ENCODE peak calls at places on chromosomes 13 and 19, in nine cellular contexts. One of them, this sample, is unnamed.

GRCh38 chr13:43546260-43546659 is 240.5 kb downstream of the ENOX1 start:
- DNase-seq in colonic mucosa: no peak
- DNase-seq in glutamatergic neuron: no peak
- DNase-seq in tibial artery: no peak
- DNase-seq in omental fat pad: no peak
- DNase-seq in tibial nerve: no peak
- DNase-seq in endothelial cell: no peak
- DNase-seq in ovary: peak; percentile 32
- DNase-seq in fibroblast of mammary gland: peak; percentile 46
- DNase-seq in this sample: no peak

GRCh38 chr13:73598021-73598712 is 536.0 kb downstream of the KLF12 start:
- DNase-seq in colonic mucosa: no peak
- DNase-seq in glutamatergic neuron: no peak
- DNase-seq in tibial artery: no peak
- DNase-seq in omental fat pad: no peak
- DNase-seq in tibial nerve: no peak
- DNase-seq in endothelial cell: no peak
- DNase-seq in ovary: no peak
- DNase-seq in fibroblast of mammary gland: peak; percentile 41
- DNase-seq in this sample: no peak

GRCh38 chr19:38617764-38618589 is at the start of gene MAP4K1:
- DNase-seq in colonic mucosa: peak; percentile 63
- DNase-seq in glutamatergic neuron: no peak
- DNase-seq in tibial artery: peak; percentile 29
- DNase-seq in omental fat pad: no peak
- DNase-seq in tibial nerve: no peak
- DNase-seq in endothelial cell: no peak
- DNase-seq in ovary: peak; percentile 43
- DNase-seq in fibroblast of mammary gland: no peak
- DNase-seq in this sample: peak; percentile 47

GRCh38 chr13:79782541-79783216 is 301.7 kb downstream of the NDFIP2 start:
- DNase-seq in colonic mucosa: peak; percentile 29
- DNase-seq in glutamatergic neuron: peak; percentile 57
- DNase-seq in tibial artery: no peak
- DNase-seq in omental fat pad: no peak
- DNase-seq in tibial nerve: peak; percentile 23
- DNase-seq in endothelial cell: peak; percentile 71
- DNase-seq in ovary: peak; percentile 49
- DNase-seq in fibroblast of mammary gland: no peak
- DNase-seq in this sample: peak; percentile 10

GRCh38 chr19:31597616-31598015 is 248.4 kb upstream of the TSHZ3 start:
- DNase-seq in colonic mucosa: no peak
- DNase-seq in glutamatergic neuron: no peak
- DNase-seq in tibial artery: no peak
- DNase-seq in omental fat pad: no peak
- DNase-seq in tibial nerve: no peak
- DNase-seq in endothelial cell: no peak
- DNase-seq in ovary: no peak
- DNase-seq in fibroblast of mammary gland: no peak
- DNase-seq in this sample: no peak

GRCh38 chr19:46722421-46723022 is 5.6 kb upstream of the PRKD2 start:
- DNase-seq in colonic mucosa: no peak
- DNase-seq in glutamatergic neuron: no peak
- DNase-seq in tibial artery: no peak
- DNase-seq in omental fat pad: no peak
- DNase-seq in tibial nerve: no peak
- DNase-seq in endothelial cell: no peak
- DNase-seq in ovary: no peak
- DNase-seq in fibroblast of mammary gland: no peak
- DNase-seq in this sample: no peak

GRCh38 chr13:99977912-99978780 is 3.4 kb upstream of the ZIC2 start:
- DNase-seq in colonic mucosa: peak; percentile 17
- DNase-seq in glutamatergic neuron: no peak
- DNase-seq in tibial artery: no peak
- DNase-seq in omental fat pad: no peak
- DNase-seq in tibial nerve: no peak
- DNase-seq in endothelial cell: peak; percentile 15
- DNase-seq in ovary: no peak
- DNase-seq in fibroblast of mammary gland: no peak
- DNase-seq in this sample: no peak

GRCh38 chr13:75363371-75363770 is 118.6 kb downstream of the TBC1D4 start:
- DNase-seq in colonic mucosa: no peak
- DNase-seq in glutamatergic neuron: no peak
- DNase-seq in tibial artery: no peak
- DNase-seq in omental fat pad: no peak
- DNase-seq in tibial nerve: no peak
- DNase-seq in endothelial cell: no peak
- DNase-seq in ovary: no peak
- DNase-seq in fibroblast of mammary gland: no peak
- DNase-seq in this sample: no peak

GRCh38 chr19:11160119-11160768 is 4.7 kb upstream of the SPC24 start:
- DNase-seq in colonic mucosa: no peak
- DNase-seq in glutamatergic neuron: no peak
- DNase-seq in tibial artery: no peak
- DNase-seq in omental fat pad: no peak
- DNase-seq in tibial nerve: no peak
- DNase-seq in endothelial cell: no peak
- DNase-seq in ovary: no peak
- DNase-seq in fibroblast of mammary gland: peak; percentile 66
- DNase-seq in this sample: no peak

GRCh38 chr13:45370922-45371406 is 30.0 kb upstream of the TPT1 start:
- DNase-seq in colonic mucosa: peak; percentile 62
- DNase-seq in glutamatergic neuron: peak; percentile 84
- DNase-seq in tibial artery: peak; percentile 64
- DNase-seq in omental fat pad: peak; percentile 26
- DNase-seq in tibial nerve: peak; percentile 44
- DNase-seq in endothelial cell: peak; percentile 85
- DNase-seq in ovary: peak; percentile 83
- DNase-seq in fibroblast of mammary gland: peak; percentile 75
- DNase-seq in this sample: peak; percentile 47
- TF ChIP-seq CTCF in colonic mucosa: peak; percentile 94
- TF ChIP-seq CTCF in glutamatergic neuron: peak; percentile 94
- TF ChIP-seq CTCF in tibial artery: peak; percentile 88
- TF ChIP-seq CTCF in omental fat pad: peak; percentile 54
- TF ChIP-seq CTCF in tibial nerve: peak; percentile 95
- TF ChIP-seq CTCF in endothelial cell: peak; percentile 97
- TF ChIP-seq CTCF in ovary: peak; percentile 94
- TF ChIP-seq CTCF in fibroblast of mammary gland: peak; percentile 77
- TF ChIP-seq CTCF in this sample: peak; percentile 81

GRCh38 chr13:45325806-45326205 is 15.2 kb downstream of the TPT1 start:
- DNase-seq in colonic mucosa: no peak
- DNase-seq in glutamatergic neuron: peak; percentile 27
- DNase-seq in tibial artery: peak; percentile 69
- DNase-seq in omental fat pad: no peak
- DNase-seq in tibial nerve: peak; percentile 26
- DNase-seq in endothelial cell: no peak
- DNase-seq in ovary: no peak
- DNase-seq in fibroblast of mammary gland: peak; percentile 95
- DNase-seq in this sample: peak; percentile 22
- TF ChIP-seq CTCF in colonic mucosa: no peak
- TF ChIP-seq CTCF in glutamatergic neuron: no peak
- TF ChIP-seq CTCF in tibial artery: no peak
- TF ChIP-seq CTCF in omental fat pad: no peak
- TF ChIP-seq CTCF in tibial nerve: no peak
- TF ChIP-seq CTCF in endothelial cell: no peak
- TF ChIP-seq CTCF in ovary: no peak
- TF ChIP-seq CTCF in fibroblast of mammary gland: no peak
- TF ChIP-seq CTCF in this sample: no peak

GRCh38 chr19:3275068-3275582 is 50.7 kb downstream of the CELF5 start:
- DNase-seq in colonic mucosa: no peak
- DNase-seq in glutamatergic neuron: peak; percentile 87
- DNase-seq in tibial artery: no peak
- DNase-seq in omental fat pad: no peak
- DNase-seq in tibial nerve: no peak
- DNase-seq in endothelial cell: peak; percentile 77
- DNase-seq in ovary: no peak
- DNase-seq in fibroblast of mammary gland: no peak
- DNase-seq in this sample: peak; percentile 72
- TF ChIP-seq CTCF in colonic mucosa: no peak
- TF ChIP-seq CTCF in glutamatergic neuron: no peak
- TF ChIP-seq CTCF in tibial artery: no peak
- TF ChIP-seq CTCF in omental fat pad: no peak
- TF ChIP-seq CTCF in tibial nerve: no peak
- TF ChIP-seq CTCF in endothelial cell: peak; percentile 57
- TF ChIP-seq CTCF in ovary: no peak
- TF ChIP-seq CTCF in fibroblast of mammary gland: peak; percentile 39
- TF ChIP-seq CTCF in this sample: no peak

GRCh38 chr19:6263306-6264076 is 16.3 kb downstream of the MLLT1 start:
- DNase-seq in colonic mucosa: no peak
- DNase-seq in glutamatergic neuron: no peak
- DNase-seq in tibial artery: no peak
- DNase-seq in omental fat pad: no peak
- DNase-seq in tibial nerve: no peak
- DNase-seq in endothelial cell: no peak
- DNase-seq in ovary: no peak
- DNase-seq in fibroblast of mammary gland: no peak
- DNase-seq in this sample: peak; percentile 47

GRCh38 chr19:6264803-6265202 is 15.0 kb downstream of the MLLT1 start:
- DNase-seq in colonic mucosa: no peak
- DNase-seq in glutamatergic neuron: no peak
- DNase-seq in tibial artery: no peak
- DNase-seq in omental fat pad: no peak
- DNase-seq in tibial nerve: no peak
- DNase-seq in endothelial cell: no peak
- DNase-seq in ovary: no peak
- DNase-seq in fibroblast of mammary gland: no peak
- DNase-seq in this sample: no peak

GRCh38 chr19:6261883-6262282 is 17.9 kb downstream of the MLLT1 start:
- DNase-seq in colonic mucosa: no peak
- DNase-seq in glutamatergic neuron: no peak
- DNase-seq in tibial artery: no peak
- DNase-seq in omental fat pad: no peak
- DNase-seq in tibial nerve: no peak
- DNase-seq in endothelial cell: no peak
- DNase-seq in ovary: no peak
- DNase-seq in fibroblast of mammary gland: no peak
- DNase-seq in this sample: no peak

GRCh38 chr19:6262519-6262918 is 17.3 kb downstream of the MLLT1 start:
- DNase-seq in colonic mucosa: no peak
- DNase-seq in glutamatergic neuron: no peak
- DNase-seq in tibial artery: no peak
- DNase-seq in omental fat pad: no peak
- DNase-seq in tibial nerve: no peak
- DNase-seq in endothelial cell: no peak
- DNase-seq in ovary: no peak
- DNase-seq in fibroblast of mammary gland: no peak
- DNase-seq in this sample: no peak

DNA sequence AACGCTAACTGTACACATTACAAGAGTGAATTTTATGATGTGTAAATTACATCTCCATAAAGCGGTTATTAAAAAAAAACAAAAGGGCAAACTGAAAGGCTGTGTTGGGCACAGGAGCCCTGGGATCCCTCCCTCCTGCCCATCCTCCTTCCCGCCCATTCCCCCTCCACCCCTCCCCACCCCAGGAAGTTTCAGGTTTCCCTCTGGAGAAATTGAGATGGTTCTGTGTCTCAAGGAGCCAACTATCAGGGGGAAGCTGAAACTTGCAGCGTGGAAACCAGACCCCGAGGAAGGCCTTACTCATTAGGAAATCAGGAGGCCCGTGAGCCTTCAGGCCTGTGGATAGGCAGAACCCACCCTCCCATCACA is 15.7 kb downstream of the MLLT1 start:
- DNase-seq in colonic mucosa: no peak
- DNase-seq in glutamatergic neuron: no peak
- DNase-seq in tibial artery: no peak
- DNase-seq in omental fat pad: no peak
- DNase-seq in tibial nerve: no peak
- DNase-seq in endothelial cell: no peak
- DNase-seq in ovary: no peak
- DNase-seq in fibroblast of mammary gland: peak; percentile 53
- DNase-seq in this sample: no peak
- TF ChIP-seq CTCF in colonic mucosa: no peak
- TF ChIP-seq CTCF in glutamatergic neuron: no peak
- TF ChIP-seq CTCF in tibial artery: no peak
- TF ChIP-seq CTCF in omental fat pad: no peak
- TF ChIP-seq CTCF in tibial nerve: no peak
- TF ChIP-seq CTCF in endothelial cell: no peak
- TF ChIP-seq CTCF in ovary: no peak
- TF ChIP-seq CTCF in fibroblast of mammary gland: no peak
- TF ChIP-seq CTCF in this sample: no peak

DNA sequence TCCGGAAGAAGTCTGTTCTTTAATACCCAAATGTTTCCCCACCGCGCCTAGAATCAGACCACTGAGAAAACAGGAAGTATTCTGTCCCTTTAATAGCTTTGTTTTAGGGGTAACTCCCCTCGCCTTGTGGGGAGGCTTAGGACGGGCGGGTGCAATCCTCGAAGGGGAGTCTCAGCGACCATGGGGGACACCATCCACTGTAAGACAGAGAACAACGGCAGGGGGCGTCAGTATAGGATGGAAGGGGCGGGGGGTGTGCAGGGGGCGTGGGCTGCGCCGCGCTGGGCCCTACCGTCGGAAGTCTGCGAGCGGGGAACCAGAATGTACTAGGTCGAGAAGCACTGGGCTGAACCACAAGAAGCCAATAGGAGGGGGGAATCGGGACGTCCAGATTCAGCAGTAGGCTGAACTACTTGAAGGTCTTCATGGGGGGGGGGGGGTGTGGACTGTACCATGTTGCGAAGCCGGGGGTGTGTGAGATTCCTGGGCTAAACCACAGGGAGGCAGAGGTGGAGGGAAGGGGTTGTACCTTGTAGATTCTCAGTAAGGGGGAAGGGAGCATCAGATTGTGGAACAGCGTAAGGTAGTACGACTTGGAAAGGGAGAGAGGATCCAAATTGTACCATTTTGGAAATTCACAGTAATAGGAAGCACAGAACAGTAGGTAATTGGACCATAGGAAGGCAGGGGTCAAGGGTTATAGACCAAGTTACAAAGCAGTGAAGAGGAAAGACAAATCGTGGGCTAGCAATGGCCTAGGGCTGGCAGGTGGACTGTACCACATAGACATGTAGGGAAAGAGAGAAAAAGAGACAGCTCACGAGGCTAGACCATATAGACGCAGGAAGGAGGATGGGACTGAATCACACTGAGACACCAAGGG is 1.0 kb upstream of the DBP start:
- DNase-seq in colonic mucosa: peak; percentile 84
- DNase-seq in glutamatergic neuron: peak; percentile 73
- DNase-seq in tibial artery: peak; percentile 87
- DNase-seq in omental fat pad: no peak
- DNase-seq in tibial nerve: no peak
- DNase-seq in endothelial cell: peak; percentile 76
- DNase-seq in ovary: peak; percentile 87
- DNase-seq in fibroblast of mammary gland: peak; percentile 91
- DNase-seq in this sample: peak; percentile 91
- TF ChIP-seq CTCF in colonic mucosa: no peak
- TF ChIP-seq CTCF in glutamatergic neuron: no peak
- TF ChIP-seq CTCF in tibial artery: peak; percentile 31
- TF ChIP-seq CTCF in omental fat pad: no peak
- TF ChIP-seq CTCF in tibial nerve: no peak
- TF ChIP-seq CTCF in endothelial cell: no peak
- TF ChIP-seq CTCF in ovary: no peak
- TF ChIP-seq CTCF in fibroblast of mammary gland: no peak
- TF ChIP-seq CTCF in this sample: no peak

DNA sequence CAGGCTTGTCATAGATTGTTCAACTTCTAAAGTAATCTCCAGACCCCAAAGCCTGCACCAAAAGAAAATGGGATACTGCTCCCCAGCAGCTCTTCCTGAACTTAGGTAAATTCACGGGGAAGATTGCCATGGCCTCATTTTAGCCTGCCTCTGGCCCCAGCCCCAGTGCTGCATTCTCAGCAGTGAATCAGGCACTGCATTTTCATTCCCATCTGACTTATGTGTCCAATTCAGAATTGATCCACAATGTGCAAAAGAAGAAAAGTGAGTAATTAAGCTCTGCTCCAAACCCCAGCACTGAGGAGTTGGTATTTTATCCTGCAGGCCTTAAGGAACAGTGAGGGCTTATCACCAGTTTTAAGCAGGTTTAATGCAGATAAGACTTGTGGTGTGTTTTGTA is 176.4 kb downstream of the KCTD12 start:
- DNase-seq in colonic mucosa: no peak
- DNase-seq in glutamatergic neuron: no peak
- DNase-seq in tibial artery: no peak
- DNase-seq in omental fat pad: no peak
- DNase-seq in tibial nerve: no peak
- DNase-seq in endothelial cell: no peak
- DNase-seq in ovary: no peak
- DNase-seq in fibroblast of mammary gland: peak; percentile 37
- DNase-seq in this sample: no peak
- TF ChIP-seq CTCF in colonic mucosa: no peak
- TF ChIP-seq CTCF in glutamatergic neuron: no peak
- TF ChIP-seq CTCF in tibial artery: no peak
- TF ChIP-seq CTCF in omental fat pad: no peak
- TF ChIP-seq CTCF in tibial nerve: no peak
- TF ChIP-seq CTCF in endothelial cell: no peak
- TF ChIP-seq CTCF in ovary: no peak
- TF ChIP-seq CTCF in fibroblast of mammary gland: no peak
- TF ChIP-seq CTCF in this sample: no peak

This sample was measured in WERI-Rb-1.